ENCODE peak calls at places on chromosomes 11 and 22, in eight cellular contexts. Q is substantia nigra; K is A172; L is activated CD4-positive, CD25-positive, alpha-beta regulatory T cell treated with anti-CD3 and anti-CD28 coated beads, Interleukin-2, amount 50 U/mL, for 16 hours; A is GM18507; I is NCI-H345; R is iris pigment epithelial cell; V is EL. S is an unnamed sample.

GRCh38 chr11:10487002-10487647 is 32.1 kb downstream of the AMPD3 start:
- DNase-seq in Q (no peak), K (no peak), L (no peak), A (no peak), I (no peak), R (no peak), V (no peak), S (no peak)

GRCh38 chr11:120652705-120653335 is 141.3 kb downstream of the GRIK4 start:
- DNase-seq in Q (no peak), K (no peak), L (no peak), A (no peak), I (no peak), R (peak; percentile 7), V (peak; percentile 7), S (no peak)

GRCh38 chr22:45318168-45318557 is 8.4 kb downstream of the FAM118A start:
- DNase-seq in Q (peak; percentile 26), K (peak; percentile 76), L (peak; percentile 81), A (peak; percentile 66), I (peak; percentile 70), R (peak; percentile 96), V (peak; percentile 86), S (peak; percentile 73)

GRCh38 chr11:66361502-66361941 is 10.0 kb downstream of the SLC29A2 start:
- DNase-seq in Q (no peak), K (no peak), L (no peak), A (no peak), I (no peak), R (no peak), V (no peak), S (no peak)

GRCh38 chr22:39283312-39284141 is 35.9 kb downstream of the RPL3 start:
- DNase-seq in Q (peak; percentile 42), K (peak; percentile 93), L (no peak), A (no peak), I (no peak), R (peak; percentile 31), V (peak; percentile 92), S (no peak)

GRCh38 chr11:106958506-106959248 is 59.6 kb downstream of the GUCY1A2 start:
- DNase-seq in Q (no peak), K (no peak), L (no peak), A (no peak), I (no peak), R (no peak), V (no peak), S (no peak)

GRCh38 chr11:10019906-10020682 is 273.9 kb downstream of the SBF2 start:
- DNase-seq in Q (no peak), K (no peak), L (no peak), A (no peak), I (no peak), R (no peak), V (no peak), S (no peak)

GRCh38 chr22:31734512-31734911 is 15.4 kb downstream of the PRR14L start:
- DNase-seq in Q (no peak), K (peak; percentile 10), L (no peak), A (no peak), I (no peak), R (peak; percentile 85), V (peak; percentile 88), S (no peak)

GRCh38 chr11:76770642-76771445 is 12.3 kb upstream of the TSKU start:
- DNase-seq in Q (no peak), K (peak; percentile 84), L (no peak), A (no peak), I (no peak), R (peak; percentile 98), V (peak; percentile 98), S (no peak)

GRCh38 chr11:84887055-84887629 is 740.0 kb downstream of the DLG2 start:
- DNase-seq in Q (no peak), K (no peak), L (no peak), A (no peak), I (no peak), R (peak; percentile 35), V (peak; percentile 43), S (no peak)

GRCh38 chr11:44779736-44780520 is 53.2 kb downstream of the TSPAN18 start:
- DNase-seq in Q (no peak), K (no peak), L (no peak), A (no peak), I (no peak), R (no peak), V (no peak), S (no peak)

GRCh38 chr11:17280494-17281127 is 4.1 kb downstream of the NUCB2 start:
- DNase-seq in Q (no peak), K (no peak), L (no peak), A (no peak), I (no peak), R (no peak), V (no peak), S (no peak)

GRCh38 chr11:102269927-102270326 is 47.4 kb upstream of the BIRC3 start:
- DNase-seq in Q (no peak), K (peak; percentile 11), L (no peak), A (no peak), I (no peak), R (peak; percentile 73), V (peak; percentile 66), S (no peak)

GRCh38 chr11:6489338-6489737 is 7.7 kb upstream of the DNHD1 start:
- DNase-seq in Q (no peak), K (no peak), L (no peak), A (no peak), I (no peak), R (no peak), V (no peak), S (no peak)

GRCh38 chr11:116929393-116930090 is 92.1 kb upstream of the APOA1 start:
- DNase-seq in Q (no peak), K (no peak), L (no peak), A (no peak), I (no peak), R (peak; percentile 16), V (no peak), S (no peak)

GRCh38 chr22:49930596-49931412 is 12.4 kb downstream of the CRELD2 start:
- DNase-seq in Q (peak; percentile 75), K (peak; percentile 85), L (no peak), A (no peak), I (peak; percentile 38), R (no peak), V (peak; percentile 81), S (no peak)

GRCh38 chr22:22397292-22397870 is 111.2 kb downstream of the ZNF280B start:
- DNase-seq in Q (peak; percentile 23), K (peak; percentile 69), L (no peak), A (no peak), I (peak; percentile 18), R (no peak), V (peak; percentile 61), S (no peak)

GRCh38 chr11:118434553-118435232 is 1.6 kb upstream of the KMT2A start:
- DNase-seq in Q (peak; percentile 27), K (no peak), L (no peak), A (no peak), I (peak; percentile 54), R (peak; percentile 60), V (peak; percentile 34), S (peak; percentile 43)

GRCh38 chr11:123304828-123305530 is 109.9 kb upstream of the CLMP start:
- DNase-seq in Q (no peak), K (no peak), L (no peak), A (no peak), I (no peak), R (no peak), V (no peak), S (peak; percentile 64)

GRCh38 chr22:48683640-48684039 is 1144.0 kb downstream of the BRD1 start:
- DNase-seq in Q (no peak), K (no peak), L (no peak), A (no peak), I (no peak), R (no peak), V (no peak), S (no peak)

GRCh38 chr11:130118636-130119387 is 40.8 kb upstream of the ST14 start:
- DNase-seq in Q (no peak), K (no peak), L (no peak), A (no peak), I (no peak), R (no peak), V (no peak), S (no peak)

S was measured in NCI-H446.